ENCODE peak calls at places on chromosomes 16 and 17, in seven cellular contexts. J is LoVo, T is mucosa of gallbladder, F is globus pallidus, A is neural crest cell, I is cardiac fibroblast, Z is HEK293T. K is an unnamed sample.

GRCh38 chr17:82173351-82174041 is 39.1 kb downstream of the CCDC57 start:
- DNase-seq in J (no peak), T (no peak), F (no peak), A (no peak), I (no peak), Z (no peak), K (no peak)

GRCh38 chr16:88631384-88631783 is 7.0 kb upstream of the IL17C start:
- DNase-seq in J (no peak), T (no peak), F (no peak), A (no peak), I (peak; percentile 36), Z (no peak), K (no peak)

GRCh38 chr16:1612320-1613111 is at the start of gene CRAMP1:
- DNase-seq in J (no peak), T (no peak), F (no peak), A (peak; percentile 17), I (peak; percentile 26), Z (peak; percentile 32), K (peak; percentile 37)

GRCh38 chr17:9195961-9196668 is 174.8 kb downstream of the NTN1 start:
- DNase-seq in J (no peak), T (no peak), F (no peak), A (peak; percentile 30), I (no peak), Z (peak; percentile 45), K (peak; percentile 0)

GRCh38 chr17:50152736-50153135 is 2.3 kb upstream of the PPP1R9B start:
- DNase-seq in J (no peak), T (no peak), F (no peak), A (no peak), I (no peak), Z (no peak), K (no peak)

GRCh38 chr16:53892155-53892554 is 188.2 kb downstream of the FTO start:
- DNase-seq in J (peak; percentile 8), T (peak; percentile 51), F (peak; percentile 66), A (peak; percentile 71), I (peak; percentile 85), Z (peak; percentile 64), K (peak; percentile 61)

GRCh38 chr17:45115871-45116270 is 16.4 kb downstream of the PLCD3 start:
- DNase-seq in J (no peak), T (no peak), F (no peak), A (no peak), I (no peak), Z (no peak), K (no peak)

GRCh38 chr16:30927789-30928378 is 4.5 kb downstream of the FBXL19 start:
- DNase-seq in J (no peak), T (no peak), F (peak; percentile 68), A (no peak), I (peak; percentile 48), Z (peak; percentile 81), K (peak; percentile 56)

GRCh38 chr17:22435231-22435974 is 743.1 kb downstream of the KCNJ18 start:
- DNase-seq in J (no peak), T (no peak), F (no peak), A (no peak), I (no peak), Z (peak; percentile 6), K (no peak)

GRCh38 chr16:53782148-53782547 is 78.2 kb downstream of the FTO start:
- DNase-seq in J (no peak), T (no peak), F (no peak), A (no peak), I (no peak), Z (no peak), K (no peak)

GRCh38 chr16:78081341-78081740 is 18.1 kb upstream of the WWOX start:
- DNase-seq in J (no peak), T (no peak), F (no peak), A (no peak), I (no peak), Z (no peak), K (no peak)

GRCh38 chr17:19650826-19651225 is 2.3 kb downstream of the ALDH3A2 start:
- DNase-seq in J (peak; percentile 22), T (no peak), F (no peak), A (no peak), I (peak; percentile 53), Z (no peak), K (no peak)

GRCh38 chr17:31535581-31535981 is 144.1 kb downstream of the RAB11FIP4 start:
- DNase-seq in J (no peak), T (no peak), F (no peak), A (no peak), I (no peak), Z (no peak), K (no peak)

GRCh38 chr16:8686879-8687278 is 12.5 kb downstream of the ABAT start:
- DNase-seq in J (no peak), T (no peak), F (no peak), A (no peak), I (no peak), Z (no peak), K (no peak)

GRCh38 chr17:76179496-76180467 is 38.7 kb upstream of the FOXJ1 start:
- DNase-seq in J (no peak), T (no peak), F (no peak), A (no peak), I (peak; percentile 56), Z (no peak), K (no peak)

GRCh38 chr16:15996432-15997109 is 47.2 kb downstream of the ABCC1 start:
- DNase-seq in J (peak; percentile 34), T (peak; percentile 64), F (no peak), A (peak; percentile 7), I (peak; percentile 95), Z (no peak), K (peak; percentile 26)

GRCh38 chr17:60036796-60037677 is 41.7 kb downstream of the HEATR6 start:
- DNase-seq in J (peak; percentile 85), T (peak; percentile 59), F (peak; percentile 56), A (peak; percentile 69), I (peak; percentile 70), Z (peak; percentile 86), K (peak; percentile 84)

GRCh38 chr16:71460246-71460645 is 1.8 kb downstream of the ZNF23 start:
- DNase-seq in J (no peak), T (no peak), F (no peak), A (no peak), I (peak; percentile 80), Z (no peak), K (no peak)

GRCh38 chr17:62626719-62627218 is 701 bp upstream of the MRC2 start:
- DNase-seq in J (no peak), T (peak; percentile 56), F (no peak), A (peak; percentile 64), I (peak; percentile 94), Z (no peak), K (no peak)

GRCh38 chr17:2172447-2172938 is 117.6 kb downstream of the HIC1 start:
- DNase-seq in J (no peak), T (no peak), F (no peak), A (peak; percentile 25), I (peak; percentile 95), Z (no peak), K (no peak)

GRCh38 chr17:30389755-30390300 is 11.1 kb downstream of the CPD start:
- DNase-seq in J (no peak), T (no peak), F (no peak), A (no peak), I (peak; percentile 74), Z (no peak), K (no peak)

GRCh38 chr16:59848314-59848713 is 1114.2 kb upstream of the GOT2 start:
- DNase-seq in J (no peak), T (peak; percentile 30), F (peak; percentile 81), A (no peak), I (no peak), Z (no peak), K (no peak)

GRCh38 chr16:4859900-4860255 is 12.6 kb downstream of the UBN1 start:
- DNase-seq in J (no peak), T (no peak), F (no peak), A (no peak), I (peak; percentile 51), Z (no peak), K (no peak)

GRCh38 chr16:54521327-54521726 is 234.7 kb upstream of the IRX3 start:
- DNase-seq in J (no peak), T (no peak), F (no peak), A (no peak), I (no peak), Z (no peak), K (no peak)